ENCODE peak calls at places on chromosome 19, in ten cellular contexts. M is psoas muscle; V is T-cell; Y is pancreas; C is activated B cell treated with CpG ODN at 0.5 μM for 24 hours; U is foreskin keratinocyte; E is effector memory CD8-positive, alpha-beta T cell; R is stimulated activated memory B cell treated with anti-CD40 and anti-IgM and Interleukin-4, amounts not matched to agents 10 μg/mL and 1 μg/mL and 100 μg/mL, for 72 hours; J is mucosa of descending colon; X is CD4-positive, CD25-positive, alpha-beta regulatory T cell. H is an unnamed sample.

GRCh38 chr19:48738557-48739399 is 1.6 kb downstream of the RASIP1 start:
- ATAC-seq in C (peak; percentile 94), Y (peak; percentile 83), U (peak; percentile 80), E (peak; percentile 91), M (peak; percentile 94), X (peak; percentile 91), J (peak; percentile 96), V (peak; percentile 92), R (peak; percentile 96), H (peak; percentile 85)

GRCh38 chr19:18457478-18458331 is 19.8 kb upstream of the ISYNA1 start:
- ATAC-seq in X (no peak), R (no peak), J (no peak), E (no peak), Y (no peak), V (no peak), M (no peak), C (no peak), U (no peak), H (no peak)

GRCh38 chr19:35484637-35485036 is 5.6 kb downstream of the KRTDAP start:
- ATAC-seq in C (peak; percentile 100), J (peak; percentile 25), M (no peak), U (no peak), R (peak; percentile 97), E (peak; percentile 12), Y (no peak), X (peak; percentile 25), V (no peak), H (peak; percentile 24)

GRCh38 chr19:15524781-15525180 is 16.5 kb downstream of the CYP4F22 start:
- ATAC-seq in V (no peak), C (no peak), E (no peak), J (no peak), X (no peak), M (no peak), U (no peak), R (no peak), Y (no peak), H (no peak)

GRCh38 chr19:52533901-52534300 is 6.4 kb downstream of the ZNF808 start:
- ATAC-seq in Y (no peak), C (no peak), M (peak; percentile 87), J (no peak), V (no peak), R (no peak), E (no peak), X (no peak), U (no peak), H (no peak)

GRCh38 chr19:33386361-33386858 is 12.9 kb downstream of the CEBPG start:
- ATAC-seq in U (no peak), C (no peak), R (no peak), X (no peak), J (no peak), M (peak; percentile 11), V (no peak), Y (no peak), E (no peak), H (peak; percentile 41)

GRCh38 chr19:17565611-17566010 is 10.2 kb downstream of the COLGALT1 start:
- ATAC-seq in M (peak; percentile 52), C (no peak), V (no peak), U (no peak), Y (no peak), R (no peak), J (no peak), E (no peak), X (no peak), H (no peak)

GRCh38 chr19:27974082-27974513 is 1238.9 kb downstream of the UQCRFS1 start:
- ATAC-seq in V (no peak), Y (peak; percentile 96), C (no peak), U (no peak), R (no peak), X (no peak), M (no peak), E (no peak), J (peak; percentile 64), H (no peak)

GRCh38 chr19:16342002-16342715 is 17.5 kb downstream of the KLF2 start:
- ATAC-seq in U (no peak), M (peak; percentile 89), X (peak; percentile 56), C (peak; percentile 76), Y (no peak), V (peak; percentile 46), E (peak; percentile 51), J (peak; percentile 53), R (peak; percentile 90), H (peak; percentile 11)

GRCh38 chr19:12665281-12665573 is 1.3 kb downstream of the MAN2B1 start:
- ATAC-seq in C (peak; percentile 68), M (no peak), E (peak; percentile 23), J (peak; percentile 6), R (peak; percentile 88), U (no peak), X (peak; percentile 58), V (peak; percentile 35), Y (no peak), H (no peak)

GRCh38 chr19:35856546-35857149 is at the start of gene KIRREL2:
- ATAC-seq in M (no peak), U (peak; percentile 33), X (peak; percentile 19), J (peak; percentile 35), R (peak; percentile 40), V (peak; percentile 73), C (peak; percentile 28), Y (peak; percentile 63), E (peak; percentile 54), H (no peak)

GRCh38 chr19:49655570-49656455 is 9.8 kb downstream of the IRF3 start:
- ATAC-seq in J (no peak), C (no peak), E (peak; percentile 59), Y (no peak), V (no peak), X (no peak), U (no peak), M (no peak), R (no peak), H (no peak)

GRCh38 chr19:989381-990081 is 5.4 kb downstream of the WDR18 start:
- ATAC-seq in Y (no peak), V (no peak), E (no peak), J (no peak), X (no peak), M (no peak), C (no peak), U (no peak), R (no peak), H (no peak)

GRCh38 chr19:474126-475078 is 13.6 kb upstream of the SHC2 start:
- ATAC-seq in R (no peak), J (no peak), U (no peak), E (no peak), C (no peak), M (peak; percentile 88), Y (no peak), V (no peak), X (no peak), H (peak; percentile 36)

GRCh38 chr19:33861950-33862349 is 65.3 kb downstream of the KCTD15 start:
- ATAC-seq in X (no peak), U (no peak), V (no peak), Y (peak; percentile 69), R (no peak), E (no peak), C (no peak), J (no peak), M (no peak), H (no peak)

GRCh38 chr19:32363175-32363574 is 17.8 kb downstream of the ZNF507 start:
- ATAC-seq in U (no peak), Y (peak; percentile 90), C (no peak), V (no peak), X (no peak), M (no peak), J (peak; percentile 55), R (no peak), E (no peak), H (peak; percentile 85)

GRCh38 chr19:48248081-48248833 is 7.5 kb downstream of the CARD8 start:
- ATAC-seq in R (no peak), U (no peak), C (no peak), M (no peak), Y (no peak), E (no peak), V (no peak), X (no peak), J (no peak), H (no peak)

GRCh38 chr19:3252650-3253049 is 28.2 kb downstream of the CELF5 start:
- ATAC-seq in R (no peak), M (no peak), C (no peak), X (no peak), E (no peak), J (no peak), V (no peak), U (no peak), Y (no peak), H (no peak)

GRCh38 chr19:40255619-40256166 is 29.2 kb upstream of the CCNP start:
- ATAC-seq in E (no peak), V (no peak), Y (no peak), X (no peak), J (no peak), R (no peak), U (no peak), C (no peak), M (no peak), H (no peak)

GRCh38 chr19:4390862-4391693 is 9.3 kb downstream of the SH3GL1 start:
- ATAC-seq in J (peak; percentile 36), R (no peak), Y (peak; percentile 38), X (no peak), E (no peak), C (no peak), M (no peak), V (no peak), U (peak; percentile 55), H (peak; percentile 12)

GRCh38 chr19:3057275-3057714 is 5.0 kb downstream of the TLE5 start:
- ATAC-seq in X (no peak), Y (peak; percentile 84), R (no peak), E (no peak), M (peak; percentile 88), U (no peak), C (no peak), J (peak; percentile 26), V (no peak), H (peak; percentile 33)

GRCh38 chr19:38043649-38044144 is 136.7 kb downstream of the SIPA1L3 start:
- ATAC-seq in R (no peak), M (no peak), V (no peak), E (no peak), Y (no peak), C (no peak), J (no peak), U (no peak), X (no peak), H (no peak)

GRCh38 chr19:32498641-32499200 is 82.3 kb upstream of the PDCD5 start:
- ATAC-seq in R (no peak), E (peak; percentile 99), M (no peak), C (no peak), U (no peak), X (peak; percentile 34), J (no peak), V (no peak), Y (no peak), H (no peak)

GRCh38 chr19:10553943-10554381 is 10.3 kb downstream of the ATG4D start:
- ATAC-seq in R (peak; percentile 95), U (peak; percentile 63), M (no peak), E (peak; percentile 88), X (peak; percentile 68), V (peak; percentile 89), C (peak; percentile 76), Y (peak; percentile 3), J (peak; percentile 48), H (peak; percentile 66)

GRCh38 chr19:4705413-4706131 is 18.1 kb downstream of the DPP9 start:
- ATAC-seq in M (no peak), R (no peak), J (peak; percentile 71), E (no peak), V (no peak), U (no peak), Y (peak; percentile 10), X (no peak), C (no peak), H (no peak)

GRCh38 chr19:44960906-44961734 is 5.9 kb downstream of the CLPTM1 start:
- ATAC-seq in E (no peak), U (no peak), V (no peak), X (no peak), R (peak; percentile 90), C (peak; percentile 93), J (peak; percentile 43), Y (no peak), M (no peak), H (no peak)

GRCh38 chr19:1251503-1252220 is 3.3 kb downstream of the MIDN start:
- ATAC-seq in C (no peak), U (no peak), X (no peak), M (no peak), R (no peak), V (peak; percentile 2), E (no peak), J (no peak), Y (peak; percentile 5), H (no peak)

GRCh38 chr19:16416574-16416973 is 55.2 kb downstream of the EPS15L1 start:
- ATAC-seq in Y (no peak), U (no peak), V (no peak), R (no peak), M (no peak), C (peak; percentile 29), E (no peak), J (no peak), X (no peak), H (no peak)